ENCODE peak calls at places on chromosomes 12 and 14, in nine cellular contexts. H is M059J; X is NCI-H1417 treated with DMSO at 0.1 percent for 48 hours; I is germinal center; V is progenitor cell of endocrine pancreas; U is kidney; Z is stimulated activated CD4-positive, alpha-beta T cell treated with anti-CD3 and anti-CD28 coated beads, Interleukin-4, amount 100 ng/mL, for 4 hours; L is HFF-Myc; K is Daoy. N is an unnamed sample.

GRCh38 chr14:65783576-65783975 is 371.0 kb downstream of the FUT8 start:
- DNase-seq in H (peak), X (no peak), I (no peak), V (no peak), U (no peak), Z (no peak), L (no peak), K (no peak), N (no peak)

GRCh38 chr14:102722646-102723045 is 54.6 kb upstream of the TRAF3 start:
- DNase-seq in H (no peak), X (no peak), I (no peak), V (no peak), U (no peak), Z (no peak), L (no peak), K (no peak), N (no peak)

GRCh38 chr12:64666054-64666914 is 56.0 kb downstream of the RASSF3 start:
- DNase-seq in H (no peak), X (no peak), I (no peak), V (no peak), U (no peak), Z (no peak), L (no peak), K (no peak), N (no peak)

GRCh38 chr14:70934502-70935134 is 27.4 kb downstream of the PCNX1 start:
- DNase-seq in H (peak), X (no peak), I (no peak), V (no peak), U (no peak), Z (no peak), L (no peak), K (no peak), N (no peak)

GRCh38 chr14:52871606-52872005 is 79.2 kb downstream of the FERMT2 start:
- DNase-seq in H (peak), X (no peak), I (no peak), V (no peak), U (no peak), Z (no peak), L (no peak), K (no peak), N (no peak)

GRCh38 chr12:46402861-46403731 is 30.5 kb upstream of the SLC38A2 start:
- DNase-seq in H (peak), X (no peak), I (no peak), V (no peak), U (no peak), Z (no peak), L (no peak), K (peak), N (no peak)

GRCh38 chr12:126337556-126337955 is 1272.3 kb downstream of the AACS start:
- DNase-seq in H (peak), X (no peak), I (no peak), V (no peak), U (no peak), Z (no peak), L (peak), K (peak), N (no peak)

GRCh38 chr14:89444536-89445125 is 27.6 kb upstream of the FOXN3 start:
- DNase-seq in H (no peak), X (no peak), I (no peak), V (no peak), U (no peak), Z (no peak), L (no peak), K (no peak), N (no peak)

GRCh38 chr12:104747956-104748355 is 210.1 kb downstream of the SLC41A2 start:
- DNase-seq in H (no peak), X (no peak), I (no peak), V (no peak), U (no peak), Z (peak), L (no peak), K (no peak), N (no peak)

GRCh38 chr12:113537751-113538087 is 66.0 kb upstream of the LHX5 start:
- DNase-seq in H (peak), X (no peak), I (no peak), V (no peak), U (no peak), Z (no peak), L (peak), K (peak), N (no peak)

GRCh38 chr14:99183716-99184115 is 88.3 kb downstream of the BCL11B start:
- DNase-seq in H (no peak), X (no peak), I (no peak), V (no peak), U (peak), Z (no peak), L (no peak), K (no peak), N (no peak)

GRCh38 chr14:94412671-94413638 is 24.6 kb upstream of the SERPINA1 start:
- DNase-seq in H (no peak), X (no peak), I (no peak), V (no peak), U (no peak), Z (no peak), L (no peak), K (no peak), N (no peak)

GRCh38 chr12:23731493-23731892 is 218.0 kb downstream of the SOX5 start:
- DNase-seq in H (no peak), X (no peak), I (no peak), V (no peak), U (no peak), Z (no peak), L (no peak), K (no peak), N (no peak)

GRCh38 chr12:49777341-49777740 is 36.0 kb downstream of the TMBIM6 start:
- DNase-seq in H (no peak), X (no peak), I (no peak), V (no peak), U (no peak), Z (no peak), L (no peak), K (no peak), N (no peak)

GRCh38 chr12:90953956-90954421 is 987 bp downstream of the CCER1 start:
- DNase-seq in H (no peak), X (no peak), I (peak), V (no peak), U (peak), Z (no peak), L (no peak), K (peak), N (no peak)

GRCh38 chr12:81245918-81246611 is 168.2 kb downstream of the ACSS3 start:
- DNase-seq in H (no peak), X (no peak), I (no peak), V (no peak), U (no peak), Z (no peak), L (no peak), K (no peak), N (no peak)

GRCh38 chr12:24045816-24046257 is 96.4 kb upstream of the SOX5 start:
- DNase-seq in H (peak), X (no peak), I (no peak), V (no peak), U (peak), Z (no peak), L (no peak), K (peak), N (no peak)

GRCh38 chr12:81797100-81797499 is 38.0 kb upstream of the PPFIA2 start:
- DNase-seq in H (no peak), X (no peak), I (no peak), V (no peak), U (no peak), Z (no peak), L (no peak), K (no peak), N (no peak)

GRCh38 chr12:96354326-96354725 is 45.9 kb downstream of the CDK17 start:
- DNase-seq in H (no peak), X (no peak), I (no peak), V (no peak), U (no peak), Z (no peak), L (no peak), K (no peak), N (no peak)

GRCh38 chr12:105228494-105228893 is 7.5 kb downstream of the APPL2 start:
- DNase-seq in H (peak), X (no peak), I (no peak), V (no peak), U (no peak), Z (no peak), L (no peak), K (peak), N (no peak)

GRCh38 chr14:61322799-61323290 is 1.5 kb downstream of the PRKCH start:
- DNase-seq in H (no peak), X (no peak), I (no peak), V (no peak), U (no peak), Z (peak), L (no peak), K (no peak), N (no peak)

GRCh38 chr12:131892711-131893604 is 1.5 kb upstream of the ULK1 start:
- DNase-seq in H (no peak), X (no peak), I (no peak), V (no peak), U (peak), Z (no peak), L (no peak), K (no peak), N (no peak)

GRCh38 chr14:51697848-51698247 is 46.1 kb downstream of the FRMD6 start:
- DNase-seq in H (no peak), X (peak), I (no peak), V (no peak), U (no peak), Z (no peak), L (no peak), K (no peak), N (no peak)

GRCh38 chr12:26090853-26091510 is 33.9 kb downstream of the BHLHE41 start:
- DNase-seq in H (peak), X (no peak), I (no peak), V (no peak), U (no peak), Z (no peak), L (no peak), K (peak), N (no peak)